ENCODE peak calls at places on chromosome 4, in four cellular contexts. T, P, A and N are unnamed samples.

GRCh38 chr4:158302076-158302866 is 92.0 kb downstream of the TMEM144 start:
- DNase-seq in A (no peak), T (peak), P (peak), N (peak)

GRCh38 chr4:7872264-7872771 is 67.3 kb downstream of the AFAP1 start:
- DNase-seq in T (peak), A (peak), P (peak), N (no peak)

GRCh38 chr4:26568446-26568994 is 15.4 kb upstream of the TBC1D19 start:
- DNase-seq in A (no peak), T (peak), P (peak), N (peak)

GRCh38 chr4:136680271-136680670 is 852.0 kb downstream of the PCDH18 start:
- DNase-seq in T (no peak), A (no peak), P (no peak), N (no peak)

GRCh38 chr4:99062120-99062519 is 26.5 kb downstream of the ADH5 start:
- DNase-seq in A (no peak), T (peak), P (no peak), N (no peak)

GRCh38 chr4:141350122-141350904 is 129.6 kb downstream of the ZNF330 start:
- DNase-seq in A (no peak), P (peak), T (peak), N (peak)

GRCh38 chr4:8468746-8469535 is 28.4 kb downstream of the TRMT44 start:
- DNase-seq in P (peak), T (peak), A (peak), N (peak)

GRCh38 chr4:91630764-91631163 is 673.0 kb upstream of the GRID2 start:
- DNase-seq in T (no peak), P (no peak), A (no peak), N (no peak)

GRCh38 chr4:109434007-109434792 is 585 bp downstream of the SEC24B start:
- DNase-seq in T (peak), A (peak), P (no peak), N (peak)

GRCh38 chr4:3666263-3666662 is 99.9 kb upstream of the ADRA2C start:
- DNase-seq in P (no peak), A (no peak), T (no peak), N (no peak)

GRCh38 chr4:2290974-2291704 is 29.2 kb upstream of the MXD4 start:
- DNase-seq in P (no peak), A (no peak), T (no peak), N (no peak)

GRCh38 chr4:3800351-3800750 is 34.2 kb downstream of the ADRA2C start:
- DNase-seq in P (no peak), T (no peak), A (no peak), N (no peak)

GRCh38 chr4:14247767-14248166 is 620.2 kb upstream of the BOD1L1 start:
- DNase-seq in P (no peak), T (no peak), A (no peak), N (no peak)

GRCh38 chr4:98623126-98623802 is 35.1 kb downstream of the TSPAN5 start:
- DNase-seq in T (no peak), A (no peak), P (no peak), N (no peak)

GRCh38 chr4:80029364-80029763 is 43.7 kb downstream of the ANTXR2 start:
- DNase-seq in P (no peak), A (no peak), T (no peak), N (no peak)